ENCODE peak calls at places on chromosomes 6 and 20, in four cellular contexts. One of them, this sample, is unnamed.
A peak's percentile ranks its signal among the peaks of the same experiment; 100 is the strongest.

GRCh38 chr6:83231146-83231545 is 38.0 kb downstream of the RWDD2A start:
- DNase-seq in Panc1: no peak
- DNase-seq in GM20000: no peak
- DNase-seq in CD4-positive, alpha-beta T cell: no peak
- DNase-seq in this sample: no peak

GRCh38 chr20:19522080-19522801 is 235.8 kb upstream of the RIN2 start:
- DNase-seq in Panc1: no peak
- DNase-seq in CD4-positive, alpha-beta T cell: no peak
- DNase-seq in GM20000: no peak
- DNase-seq in this sample: no peak

GRCh38 chr20:15643713-15644112 is 929.5 kb downstream of the KIF16B start:
- DNase-seq in GM20000: no peak
- DNase-seq in CD4-positive, alpha-beta T cell: no peak
- DNase-seq in Panc1: no peak
- DNase-seq in this sample: no peak

GRCh38 chr20:59371429-59371828 is 71.0 kb downstream of the EDN3 start:
- DNase-seq in CD4-positive, alpha-beta T cell: no peak
- DNase-seq in Panc1: no peak
- DNase-seq in GM20000: no peak
- DNase-seq in this sample: no peak

GRCh38 chr6:39876111-39876510 is 58.2 kb downstream of the MOCS1 start:
- DNase-seq in CD4-positive, alpha-beta T cell: no peak
- DNase-seq in GM20000: no peak
- DNase-seq in Panc1: no peak
- DNase-seq in this sample: no peak

GRCh38 chr6:90406142-90406794 is 109.6 kb upstream of the BACH2 start:
- DNase-seq in Panc1: no peak
- DNase-seq in CD4-positive, alpha-beta T cell: no peak
- DNase-seq in GM20000: no peak
- DNase-seq in this sample: no peak

GRCh38 chr6:120407696-120408095 is 926.6 kb downstream of the TBC1D32 start:
- DNase-seq in GM20000: no peak
- DNase-seq in Panc1: no peak
- DNase-seq in CD4-positive, alpha-beta T cell: no peak
- DNase-seq in this sample: no peak

GRCh38 chr6:69098910-69099309 is 463.8 kb downstream of the ADGRB3 start:
- DNase-seq in CD4-positive, alpha-beta T cell: no peak
- DNase-seq in GM20000: no peak
- DNase-seq in Panc1: no peak
- DNase-seq in this sample: no peak

GRCh38 chr20:754904-755303 is 13.4 kb downstream of the SLC52A3 start:
- DNase-seq in Panc1: no peak
- DNase-seq in CD4-positive, alpha-beta T cell: no peak
- DNase-seq in GM20000: no peak
- DNase-seq in this sample: no peak

GRCh38 chr6:107554918-107555317 is 65.0 kb downstream of the SOBP start:
- DNase-seq in CD4-positive, alpha-beta T cell: no peak
- DNase-seq in Panc1: no peak
- DNase-seq in GM20000: no peak
- DNase-seq in this sample: no peak

GRCh38 chr20:39993737-39994136 is 695.3 kb downstream of the MAFB start:
- DNase-seq in CD4-positive, alpha-beta T cell: no peak
- DNase-seq in GM20000: no peak
- DNase-seq in Panc1: no peak
- DNase-seq in this sample: no peak

GRCh38 chr20:37991506-37992302 is 41.6 kb downstream of the TTI1 start:
- DNase-seq in Panc1: no peak
- DNase-seq in CD4-positive, alpha-beta T cell: no peak
- DNase-seq in GM20000: no peak
- DNase-seq in this sample: no peak

GRCh38 chr6:47440722-47441121 is 36.9 kb upstream of the CD2AP start:
- DNase-seq in GM20000: peak; percentile 49
- DNase-seq in Panc1: no peak
- DNase-seq in CD4-positive, alpha-beta T cell: no peak
- DNase-seq in this sample: no peak

GRCh38 chr20:60446273-60447111 is 488.3 kb downstream of the CDH26 start:
- DNase-seq in CD4-positive, alpha-beta T cell: no peak
- DNase-seq in GM20000: no peak
- DNase-seq in Panc1: no peak
- DNase-seq in this sample: no peak

GRCh38 chr6:123636771-123637170 is at the start of gene TRDN:
- DNase-seq in CD4-positive, alpha-beta T cell: no peak
- DNase-seq in GM20000: no peak
- DNase-seq in Panc1: no peak
- DNase-seq in this sample: no peak

GRCh38 chr6:16420715-16421461 is 182.5 kb downstream of the GMPR start:
- DNase-seq in CD4-positive, alpha-beta T cell: no peak
- DNase-seq in Panc1: no peak
- DNase-seq in GM20000: peak; percentile 68
- DNase-seq in this sample: no peak

GRCh38 chr6:159094444-159095252 is 49.9 kb upstream of the TAGAP start:
- DNase-seq in GM20000: peak; percentile 66
- DNase-seq in Panc1: no peak
- DNase-seq in CD4-positive, alpha-beta T cell: peak; percentile 54
- DNase-seq in this sample: no peak

GRCh38 chr6:35170166-35170565 is 29.0 kb upstream of the TCP11 start:
- DNase-seq in Panc1: no peak
- DNase-seq in CD4-positive, alpha-beta T cell: no peak
- DNase-seq in GM20000: no peak
- DNase-seq in this sample: no peak

GRCh38 chr6:3159805-3160781 is 2.7 kb upstream of the TUBB2A start:
- DNase-seq in CD4-positive, alpha-beta T cell: peak; percentile 67
- DNase-seq in Panc1: no peak
- DNase-seq in GM20000: no peak
- DNase-seq in this sample: no peak

GRCh38 chr6:122719176-122719575 is 60.3 kb upstream of the FABP7 start:
- DNase-seq in GM20000: no peak
- DNase-seq in Panc1: no peak
- DNase-seq in CD4-positive, alpha-beta T cell: no peak
- DNase-seq in this sample: no peak

GRCh38 chr20:52724586-52724985 is 247.6 kb upstream of the TSHZ2 start:
- DNase-seq in GM20000: no peak
- DNase-seq in CD4-positive, alpha-beta T cell: no peak
- DNase-seq in Panc1: no peak
- DNase-seq in this sample: no peak

GRCh38 chr20:49497217-49497560 is 14.7 kb upstream of the KCNB1 start:
- DNase-seq in Panc1: no peak
- DNase-seq in CD4-positive, alpha-beta T cell: no peak
- DNase-seq in GM20000: no peak
- DNase-seq in this sample: no peak

GRCh38 chr6:142416179-142416578 is 114.4 kb downstream of the ADGRG6 start:
- DNase-seq in CD4-positive, alpha-beta T cell: no peak
- DNase-seq in Panc1: no peak
- DNase-seq in GM20000: no peak
- DNase-seq in this sample: no peak

DNA sequence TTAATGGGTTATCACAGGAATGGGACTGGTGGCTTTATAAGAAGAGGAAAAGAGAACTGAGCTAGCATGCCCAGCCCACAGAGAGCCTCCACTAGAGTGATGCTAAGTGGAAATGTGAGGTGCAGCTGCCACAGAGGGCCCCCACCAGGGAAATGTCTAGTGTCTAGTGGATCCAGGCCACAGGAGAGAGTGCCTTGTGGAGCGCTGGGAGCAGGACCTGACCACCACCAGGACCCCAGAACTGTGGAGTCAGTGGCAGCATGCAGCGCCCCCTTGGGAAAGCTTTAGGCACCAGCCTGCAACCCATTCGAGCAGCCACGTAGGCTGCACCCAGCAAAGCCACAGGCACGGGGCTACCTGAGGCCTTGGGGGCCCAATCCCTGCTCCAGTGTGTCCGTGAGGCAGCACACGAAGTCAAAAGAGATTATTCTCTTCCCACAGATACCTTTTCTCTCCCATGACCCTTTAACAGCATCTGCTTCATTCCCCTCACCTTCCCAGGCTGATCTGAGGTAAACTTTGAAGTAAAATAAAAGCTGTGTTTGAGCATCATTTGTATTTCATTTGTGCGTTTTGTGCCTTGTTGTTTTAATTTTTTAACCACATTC is 4.4 kb downstream of the HLA-E start:
- DNase-seq in GM20000: no peak
- DNase-seq in CD4-positive, alpha-beta T cell: peak; percentile 62
- DNase-seq in Panc1: no peak
- DNase-seq in this sample: no peak
- TF ChIP-seq CTCF in GM20000: peak; percentile 22
- TF ChIP-seq CTCF in CD4-positive, alpha-beta T cell: peak; percentile 31
- TF ChIP-seq CTCF in Panc1: peak; percentile 53
- TF ChIP-seq CTCF in this sample: no peak

DNA sequence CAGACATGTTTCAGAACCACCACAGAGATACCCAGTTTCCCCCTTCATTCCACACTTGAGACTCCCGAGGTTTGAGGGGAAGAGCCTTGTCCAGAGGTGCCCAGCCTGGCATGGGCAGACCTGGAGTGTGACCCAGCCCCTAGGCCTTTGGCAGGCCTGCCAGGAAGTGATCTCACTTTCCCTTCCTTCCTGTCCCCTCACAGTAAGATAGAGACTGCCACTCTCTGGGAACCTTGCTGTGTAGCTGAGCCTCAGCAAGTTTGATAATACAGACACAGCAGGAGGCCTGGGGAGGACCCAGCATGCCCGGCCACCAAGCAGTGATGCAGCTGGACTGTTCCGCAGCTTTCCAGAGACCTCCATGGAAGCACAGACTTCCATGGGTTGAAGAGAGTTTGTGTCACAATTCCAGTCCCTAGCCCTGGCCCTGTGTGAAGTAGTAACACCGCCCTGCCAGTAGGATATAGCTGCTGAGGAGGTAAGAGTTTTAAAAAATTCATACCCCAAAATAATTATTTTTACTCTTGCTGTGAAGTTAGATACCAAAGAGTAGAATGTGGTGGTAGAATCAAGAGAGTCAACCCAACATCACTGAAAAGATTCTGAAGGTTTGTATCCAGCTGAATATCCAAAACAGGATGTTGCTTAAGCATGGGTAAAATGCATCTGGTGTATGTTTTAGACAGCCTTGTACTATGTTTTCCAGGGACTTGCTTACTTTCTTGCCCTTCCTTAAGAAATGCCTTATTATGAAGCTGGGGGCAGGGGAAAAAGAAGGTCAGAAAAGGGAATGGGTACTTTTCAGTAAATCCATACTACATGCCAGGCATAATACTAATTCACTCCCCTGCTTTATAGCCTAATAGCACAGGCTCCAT is 16.3 kb downstream of the PKIG start:
- DNase-seq in CD4-positive, alpha-beta T cell: no peak
- DNase-seq in GM20000: peak; percentile 44
- DNase-seq in Panc1: no peak
- DNase-seq in this sample: no peak
- TF ChIP-seq CTCF in CD4-positive, alpha-beta T cell: no peak
- TF ChIP-seq CTCF in GM20000: no peak
- TF ChIP-seq CTCF in Panc1: no peak
- TF ChIP-seq CTCF in this sample: no peak

GRCh38 chr20:62272200-62272599 is 30.6 kb upstream of the ADRM1 start:
- DNase-seq in CD4-positive, alpha-beta T cell: no peak
- DNase-seq in GM20000: no peak
- DNase-seq in Panc1: no peak
- DNase-seq in this sample: no peak
- TF ChIP-seq CTCF in CD4-positive, alpha-beta T cell: no peak
- TF ChIP-seq CTCF in GM20000: no peak
- TF ChIP-seq CTCF in Panc1: no peak
- TF ChIP-seq CTCF in this sample: no peak

GRCh38 chr20:35087355-35087754 is 5.3 kb downstream of the TRPC4AP start:
- DNase-seq in GM20000: no peak
- DNase-seq in CD4-positive, alpha-beta T cell: no peak
- DNase-seq in Panc1: no peak
- DNase-seq in this sample: no peak
- TF ChIP-seq CTCF in GM20000: no peak
- TF ChIP-seq CTCF in CD4-positive, alpha-beta T cell: no peak
- TF ChIP-seq CTCF in Panc1: no peak
- TF ChIP-seq CTCF in this sample: no peak